ENCODE peak calls at places on chromosome 5, in nine cellular contexts. K is HCT116; T is A172; O is kidney glomerular epithelial cell; I is left lung; E is cardiac muscle cell; C is frontal cortex; B is EL; H is CD8-positive, alpha-beta memory T cell. Z is an unnamed sample.

GRCh38 chr5:67300321-67300720 is 103.7 kb upstream of the CD180 start:
- DNase-seq in H (no peak), T (no peak), C (no peak), I (no peak), E (no peak), B (no peak), K (no peak), O (no peak), Z (no peak)

GRCh38 chr5:95940758-95941682 is 20.6 kb downstream of the ELL2 start:
- DNase-seq in T (no peak), K (no peak), I (no peak), C (no peak), H (no peak), E (peak; percentile 47), O (no peak), B (peak; percentile 37), Z (no peak)

GRCh38 chr5:78964889-78965288 is 20.2 kb downstream of the ARSB start:
- DNase-seq in H (no peak), K (peak; percentile 48), B (peak; percentile 59), C (no peak), T (peak; percentile 67), I (no peak), O (peak; percentile 55), E (peak; percentile 71), Z (no peak)

GRCh38 chr5:132949151-132949550 is 14.3 kb downstream of the AFF4 start:
- DNase-seq in K (no peak), I (no peak), O (no peak), B (peak; percentile 12), H (no peak), C (no peak), T (no peak), E (peak; percentile 7), Z (no peak)

GRCh38 chr5:18010053-18010452 is 375.8 kb downstream of the TAF11L14 start:
- DNase-seq in C (no peak), T (no peak), I (no peak), B (no peak), H (no peak), K (no peak), E (no peak), O (no peak), Z (no peak)

GRCh38 chr5:92391-93220 is 638 bp downstream of the PLEKHG4B start:
- DNase-seq in T (no peak), O (no peak), K (no peak), E (no peak), B (no peak), I (no peak), H (no peak), C (no peak), Z (no peak)

GRCh38 chr5:172150514-172151425 is 37.3 kb downstream of the STK10 start:
- DNase-seq in C (no peak), O (no peak), K (no peak), B (peak; percentile 42), E (no peak), I (peak; percentile 91), H (peak; percentile 10), T (no peak), Z (peak; percentile 84)

GRCh38 chr5:41787257-41787656 is 83.0 kb downstream of the OXCT1 start:
- DNase-seq in B (peak; percentile 21), C (no peak), O (peak; percentile 11), T (no peak), H (no peak), I (no peak), K (no peak), E (no peak), Z (no peak)

GRCh38 chr5:122951658-122952057 is 84.9 kb downstream of the PPIC start:
- DNase-seq in B (no peak), E (no peak), T (no peak), C (no peak), O (no peak), K (no peak), I (no peak), H (no peak), Z (no peak)

GRCh38 chr5:101678494-101679193 is 617.4 kb downstream of the SLCO4C1 start:
- DNase-seq in K (peak; percentile 59), O (peak; percentile 62), T (peak; percentile 59), I (no peak), E (peak; percentile 71), C (no peak), B (peak; percentile 19), H (peak; percentile 2), Z (no peak)

GRCh38 chr5:5342784-5343183 is 79.7 kb upstream of the ICE1 start:
- DNase-seq in H (no peak), I (no peak), K (no peak), C (no peak), T (peak; percentile 80), O (peak; percentile 95), B (peak; percentile 82), E (no peak), Z (no peak)

GRCh38 chr5:154351141-154351540 is 94.7 kb upstream of the SAP30L start:
- DNase-seq in T (no peak), C (no peak), E (no peak), H (no peak), B (no peak), I (no peak), O (no peak), K (no peak), Z (no peak)

GRCh38 chr5:148949871-148950863 is 112.7 kb downstream of the SH3TC2 start:
- DNase-seq in H (no peak), C (no peak), T (no peak), B (no peak), I (peak; percentile 76), K (no peak), O (no peak), E (no peak), Z (peak; percentile 68)

GRCh38 chr5:164137095-164137494 is 631.7 kb downstream of the MAT2B start:
- DNase-seq in O (no peak), C (no peak), I (no peak), K (no peak), H (no peak), T (no peak), E (no peak), B (no peak), Z (no peak)

GRCh38 chr5:124902097-124902821 is 155.8 kb upstream of the ZNF608 start:
- DNase-seq in O (peak; percentile 73), T (peak; percentile 46), K (no peak), B (peak; percentile 31), C (no peak), I (no peak), E (peak; percentile 57), H (no peak), Z (no peak)

GRCh38 chr5:57298985-57299491 is 125.2 kb downstream of the GPBP1 start:
- DNase-seq in E (peak; percentile 72), I (no peak), H (no peak), B (peak; percentile 82), K (peak; percentile 79), C (peak; percentile 10), T (peak; percentile 80), O (peak; percentile 89), Z (no peak)

GRCh38 chr5:151315998-151316597 is 12.5 kb upstream of the SLC36A3 start:
- DNase-seq in E (peak; percentile 83), K (peak; percentile 37), T (peak; percentile 75), H (peak; percentile 19), I (peak; percentile 86), O (peak; percentile 58), C (peak; percentile 41), B (peak; percentile 64), Z (peak; percentile 87)

GRCh38 chr5:124655943-124656459 is 90.4 kb downstream of the ZNF608 start:
- DNase-seq in E (no peak), O (peak; percentile 90), C (no peak), K (peak; percentile 78), B (peak; percentile 86), H (no peak), T (peak; percentile 87), I (no peak), Z (no peak)

GRCh38 chr5:168057905-168058304 is 233.5 kb upstream of the WWC1 start:
- DNase-seq in K (no peak), E (no peak), O (no peak), B (no peak), H (no peak), T (no peak), I (no peak), C (no peak), Z (no peak)

GRCh38 chr5:32601623-32602295 is 16.4 kb downstream of the SUB1 start:
- DNase-seq in T (no peak), E (no peak), I (no peak), H (no peak), O (no peak), K (no peak), B (no peak), C (no peak), Z (no peak)

GRCh38 chr5:90390933-90391332 is 18.6 kb downstream of the CETN3 start:
- DNase-seq in H (no peak), B (no peak), I (no peak), T (no peak), E (no peak), K (no peak), O (no peak), C (no peak), Z (no peak)

GRCh38 chr5:176548967-176549444 is at the start of gene CDHR2:
- DNase-seq in T (no peak), H (no peak), E (no peak), C (no peak), O (no peak), B (no peak), K (no peak), I (no peak), Z (no peak)

GRCh38 chr5:172188893-172189692 is 1.1 kb upstream of the STK10 start:
- DNase-seq in I (no peak), K (no peak), O (no peak), C (no peak), E (peak; percentile 48), H (no peak), T (no peak), B (no peak), Z (no peak)

GRCh38 chr5:163105456-163105855 is 331.9 kb upstream of the CCNG1 start:
- DNase-seq in K (no peak), C (no peak), B (no peak), E (no peak), T (no peak), H (no peak), I (no peak), O (no peak), Z (no peak)

GRCh38 chr5:139413153-139413552 is 9.3 kb upstream of the SPATA24 start:
- DNase-seq in O (no peak), I (no peak), E (no peak), T (no peak), C (no peak), H (no peak), B (no peak), K (no peak), Z (no peak)

GRCh38 chr5:89351232-89351631 is 468.2 kb upstream of the MEF2C start:
- DNase-seq in I (no peak), O (no peak), C (no peak), T (peak; percentile 62), H (no peak), K (no peak), B (peak; percentile 43), E (no peak), Z (no peak)

GRCh38 chr5:78467744-78468357 is 107.4 kb downstream of the SCAMP1 start:
- DNase-seq in O (peak; percentile 17), C (no peak), B (peak; percentile 44), K (no peak), I (no peak), H (no peak), E (peak; percentile 56), T (peak; percentile 53), Z (no peak)

GRCh38 chr5:149635394-149635793 is 54.1 kb downstream of the ARHGEF37 start:
- DNase-seq in I (no peak), O (no peak), H (no peak), K (no peak), C (no peak), B (peak; percentile 52), T (no peak), E (no peak), Z (no peak)

GRCh38 chr5:115168829-115169391 is 798 bp downstream of the TRIM36 start:
- DNase-seq in C (peak; percentile 22), K (no peak), E (peak; percentile 12), O (no peak), T (peak; percentile 20), H (no peak), B (peak; percentile 17), I (peak; percentile 80), Z (peak; percentile 44)

GRCh38 chr5:144072518-144072927 is 97.9 kb downstream of the YIPF5 start:
- DNase-seq in T (peak; percentile 10), H (no peak), E (no peak), C (no peak), O (peak; percentile 7), K (no peak), I (no peak), B (peak; percentile 89), Z (no peak)

Z was measured in Right ventricle myocardium superior.